ENCODE peak calls at places on chromosomes 4 and X, in ten cellular contexts. D, K, B, C, G, I, U, O, P and S are unnamed samples.

GRCh38 chr4:33924239-33924638 is 2320.1 kb downstream of the ARAP2 start:
- DNase-seq in K (no peak), G (peak), P (no peak), O (no peak), I (no peak), D (peak), C (no peak), B (no peak), U (no peak), S (no peak)

GRCh38 chr4:89009107-89009506 is 47.9 kb downstream of the FAM13A start:
- DNase-seq in I (no peak), C (no peak), P (no peak), U (no peak), D (no peak), B (no peak), G (no peak), O (no peak), K (no peak), S (no peak)

GRCh38 chr4:47945930-47946726 is 31.7 kb upstream of the NFXL1 start:
- DNase-seq in U (no peak), O (no peak), D (no peak), B (no peak), C (no peak), P (no peak), K (no peak), I (no peak), G (peak), S (no peak)

GRCh38 chr4:154908168-154908567 is 127.1 kb downstream of the RBM46 start:
- DNase-seq in D (peak), U (no peak), B (no peak), O (no peak), P (no peak), I (no peak), G (no peak), K (no peak), C (no peak), S (no peak)

GRCh38 chr4:24753519-24753918 is 41.9 kb upstream of the SOD3 start:
- DNase-seq in C (no peak), D (peak), I (no peak), K (no peak), U (no peak), P (peak), G (peak), O (no peak), B (no peak), S (no peak)

GRCh38 chrX:65607070-65607742 is 60.2 kb upstream of the MSN start:
- DNase-seq in U (no peak), P (no peak), O (no peak), I (no peak), B (no peak), K (no peak), G (peak), C (no peak), D (peak), S (no peak)

GRCh38 chr4:109432676-109433075 is 939 bp upstream of the SEC24B start:
- DNase-seq in C (no peak), I (no peak), D (no peak), B (no peak), P (peak), U (no peak), K (no peak), O (no peak), G (peak), S (no peak)

GRCh38 chr4:41763741-41764140 is 15.2 kb upstream of the PHOX2B start:
- DNase-seq in G (no peak), I (no peak), O (no peak), B (no peak), D (peak), U (no peak), C (no peak), P (peak), K (no peak), S (no peak)

GRCh38 chrX:97446298-97446882 is 562.7 kb downstream of the RPA4 start:
- DNase-seq in D (peak), O (no peak), K (no peak), U (no peak), I (no peak), P (peak), B (no peak), C (no peak), G (peak), S (no peak)

GRCh38 chr4:183436417-183436816 is 8.0 kb upstream of the CDKN2AIP start:
- DNase-seq in D (no peak), K (no peak), B (no peak), O (no peak), C (no peak), U (no peak), G (peak), I (no peak), P (no peak), S (no peak)

GRCh38 chrX:130190801-130191200 is 19.0 kb downstream of the RAB33A start:
- DNase-seq in U (no peak), C (no peak), O (no peak), I (no peak), P (no peak), G (no peak), B (no peak), D (no peak), K (no peak), S (no peak)

GRCh38 chr4:77852892-77853495 is 9.6 kb upstream of the MRPL1 start:
- DNase-seq in O (peak), P (no peak), D (no peak), U (no peak), G (no peak), C (peak), I (peak), K (peak), B (peak), S (no peak)

GRCh38 chr4:154332681-154333421 is 158.7 kb downstream of the DCHS2 start:
- DNase-seq in D (no peak), I (peak), U (peak), B (peak), G (no peak), O (peak), K (peak), P (no peak), C (no peak), S (no peak)

GRCh38 chr4:148163011-148163410 is 279.2 kb downstream of the NR3C2 start:
- DNase-seq in B (no peak), D (no peak), G (no peak), C (no peak), K (no peak), I (no peak), O (no peak), U (no peak), P (no peak), S (no peak)

GRCh38 chrX:108097380-108097779 is 5.8 kb downstream of the ATG4A start:
- DNase-seq in P (no peak), D (peak), O (no peak), G (no peak), K (no peak), I (no peak), C (no peak), B (no peak), U (no peak), S (no peak)

GRCh38 chr4:106266201-106266600 is 49.8 kb downstream of the TBCK start:
- DNase-seq in U (no peak), G (peak), B (no peak), C (no peak), I (no peak), O (no peak), D (peak), K (no peak), P (peak), S (no peak)

GRCh38 chr4:184807797-184808718 is 17.7 kb downstream of the ACSL1 start:
- DNase-seq in B (no peak), K (no peak), C (peak), U (peak), P (no peak), G (peak), O (no peak), I (no peak), D (peak), S (no peak)

GRCh38 chr4:119659576-119659975 is 31.0 kb upstream of the PDE5A start:
- DNase-seq in C (peak), U (no peak), O (no peak), B (no peak), K (no peak), D (peak), P (peak), G (peak), I (no peak), S (no peak)

GRCh38 chr4:138919094-138919936 is 96.3 kb upstream of the NOCT start:
- DNase-seq in I (peak), P (peak), G (peak), B (no peak), O (no peak), U (peak), D (peak), K (no peak), C (peak), S (no peak)

GRCh38 chrX:19017271-19017670 is 33.4 kb upstream of the PHKA2 start:
- DNase-seq in B (no peak), K (no peak), G (peak), P (peak), O (no peak), D (peak), U (no peak), C (no peak), I (no peak), S (no peak)

GRCh38 chrX:155028749-155029360 is 2.2 kb downstream of the FUNDC2 start:
- DNase-seq in B (no peak), O (no peak), G (peak), U (no peak), K (no peak), C (no peak), I (no peak), P (no peak), D (peak), S (no peak)